ENCODE peak calls at places on chromosomes 5 and 9, in ten cellular contexts. E is EL; U is activated CD8-positive, alpha-beta memory T cell treated with anti-CD3 and anti-CD28 coated beads for 1 hour; C is A673; N is amniotic epithelial cell; O is tibial nerve; P is cardiac fibroblast; Y is stimulated activated CD4-positive, alpha-beta T cell treated with anti-CD3 and anti-CD28 coated beads, Interleukin-2, amount 100 ng/mL, for 4 hours; X is mesothelial cell of epicardium; Z is ureter. K is an unnamed sample.

GRCh38 chr5:131825404-131826013 is 28.7 kb upstream of the FNIP1 start:
- DNase-seq in E (no peak), U (no peak), C (no peak), N (peak; percentile 17), O (no peak), P (no peak), Y (no peak), X (no peak), Z (no peak), K (no peak)

GRCh38 chr9:95349109-95350038 is 31.9 kb upstream of the FANCC start:
- DNase-seq in E (peak; percentile 16), U (no peak), C (peak; percentile 40), N (no peak), O (no peak), P (peak; percentile 8), Y (no peak), X (no peak), Z (no peak), K (no peak)

GRCh38 chr5:148482697-148483462 is 99.1 kb downstream of the FBXO38 start:
- DNase-seq in E (peak; percentile 44), U (peak; percentile 8), C (peak; percentile 67), N (peak; percentile 43), O (peak; percentile 17), P (peak; percentile 77), Y (peak; percentile 31), X (no peak), Z (peak; percentile 53), K (no peak)

GRCh38 chr5:59188415-59189225 is 605.7 kb downstream of the RAB3C start:
- DNase-seq in E (peak; percentile 67), U (no peak), C (peak; percentile 79), N (peak; percentile 67), O (peak; percentile 50), P (peak; percentile 83), Y (peak; percentile 37), X (peak; percentile 52), Z (peak; percentile 73), K (no peak)

GRCh38 chr5:140821375-140822280 is at the start of gene PCDHA5:
- DNase-seq in E (peak; percentile 27), U (no peak), C (peak; percentile 76), N (no peak), O (no peak), P (peak; percentile 37), Y (no peak), X (no peak), Z (no peak), K (no peak)

GRCh38 chr9:37943329-37944265 is 39.7 kb upstream of the SLC25A51 start:
- DNase-seq in E (peak; percentile 97), U (no peak), C (peak; percentile 32), N (peak; percentile 85), O (no peak), P (peak; percentile 87), Y (no peak), X (no peak), Z (peak; percentile 64), K (peak; percentile 55)

GRCh38 chr9:94648191-94648590 is 8.9 kb upstream of the FBP1 start:
- DNase-seq in E (no peak), U (no peak), C (no peak), N (no peak), O (no peak), P (no peak), Y (no peak), X (no peak), Z (no peak), K (no peak)

GRCh38 chr5:159061834-159062530 is 37.7 kb downstream of the EBF1 start:
- DNase-seq in E (no peak), U (no peak), C (no peak), N (no peak), O (no peak), P (no peak), Y (no peak), X (no peak), Z (no peak), K (no peak)

GRCh38 chr9:21334603-21334968 is 618 bp downstream of the KLHL9 start:
- DNase-seq in E (peak; percentile 14), U (no peak), C (peak; percentile 2), N (peak; percentile 9), O (no peak), P (no peak), Y (no peak), X (no peak), Z (no peak), K (no peak)

GRCh38 chr5:159243385-159243784 is 19.7 kb upstream of the UBLCP1 start:
- DNase-seq in E (no peak), U (no peak), C (no peak), N (no peak), O (no peak), P (no peak), Y (no peak), X (no peak), Z (no peak), K (no peak)

GRCh38 chr9:34869390-34869789 is 88.7 kb upstream of the PHF24 start:
- DNase-seq in E (peak; percentile 8), U (no peak), C (peak; percentile 41), N (peak; percentile 47), O (no peak), P (peak; percentile 57), Y (no peak), X (no peak), Z (no peak), K (no peak)

GRCh38 chr9:135216666-135217431 is 129.4 kb downstream of the OLFM1 start:
- DNase-seq in E (no peak), U (no peak), C (peak; percentile 45), N (no peak), O (no peak), P (no peak), Y (no peak), X (no peak), Z (no peak), K (no peak)

GRCh38 chr9:134396825-134397224 is 70.6 kb downstream of the RXRA start:
- DNase-seq in E (peak; percentile 23), U (no peak), C (peak; percentile 71), N (no peak), O (no peak), P (no peak), Y (peak; percentile 53), X (no peak), Z (no peak), K (no peak)

K was measured in PC-9.